ENCODE peak calls at places on chromosome 1, in six cellular contexts. K, L, X, Y, M and Q are unnamed samples.

GRCh38 chr1:62321438-62321837 is 2.2 kb upstream of the KANK4 start:
- DNase-seq in K (no peak), L (no peak), X (no peak), Y (peak), M (peak), Q (no peak)

GRCh38 chr1:21855257-21856096 is 43.4 kb downstream of the LDLRAD2 start:
- DNase-seq in K (no peak), L (no peak), X (no peak), Y (no peak), M (no peak), Q (no peak)

GRCh38 chr1:56525463-56526155 is 53.8 kb downstream of the PLPP3 start:
- DNase-seq in K (peak), L (no peak), X (peak), Y (no peak), M (peak), Q (no peak)

GRCh38 chr1:223653015-223653414 is 12.5 kb downstream of the CAPN8 start:
- DNase-seq in K (no peak), L (no peak), X (no peak), Y (no peak), M (no peak), Q (no peak)

GRCh38 chr1:112549590-112549989 is 40.8 kb downstream of the WNT2B start:
- DNase-seq in K (no peak), L (no peak), X (no peak), Y (no peak), M (peak), Q (no peak)

GRCh38 chr1:43573066-43573799 is 42.5 kb downstream of the PTPRF start:
- DNase-seq in K (no peak), L (no peak), X (no peak), Y (no peak), M (no peak), Q (no peak)

GRCh38 chr1:117205368-117205767 is 5.4 kb downstream of the VTCN1 start:
- DNase-seq in K (no peak), L (no peak), X (no peak), Y (no peak), M (peak), Q (no peak)

GRCh38 chr1:95554408-95554807 is 320.4 kb downstream of the RWDD3 start:
- DNase-seq in K (no peak), L (no peak), X (no peak), Y (no peak), M (no peak), Q (no peak)

GRCh38 chr1:70091811-70092210 is 113.6 kb downstream of the LRRC40 start:
- DNase-seq in K (no peak), L (no peak), X (no peak), Y (no peak), M (no peak), Q (no peak)

GRCh38 chr1:47901001-47901575 is 96.1 kb downstream of the TRABD2B start:
- DNase-seq in K (peak), L (no peak), X (no peak), Y (no peak), M (no peak), Q (peak)

GRCh38 chr1:15033264-15033663 is 120.3 kb upstream of the TMEM51 start:
- DNase-seq in K (no peak), L (no peak), X (no peak), Y (no peak), M (peak), Q (no peak)

GRCh38 chr1:160797861-160798273 is 1.9 kb downstream of the LY9 start:
- DNase-seq in K (no peak), L (peak), X (no peak), Y (no peak), M (no peak), Q (no peak)